ENCODE peak calls at places on chromosomes 11 and 22, in eight cellular contexts. V, B, M, P, G, H, X and W are unnamed samples.
A peak's percentile ranks its signal among the peaks of the same experiment; 100 is the strongest.

GRCh38 chr22:48920776-48921241 is 906.9 kb downstream of the BRD1 start:
- DNase-seq in G (no peak), X (no peak), M (no peak), H (peak; percentile 17), B (peak; percentile 17), V (no peak), P (no peak), W (no peak)

GRCh38 chr22:32617271-32617670 is 142.7 kb downstream of the FBXO7 start:
- DNase-seq in H (no peak), M (no peak), X (no peak), V (no peak), P (no peak), G (no peak), B (no peak), W (peak; percentile 17)

GRCh38 chr22:27420817-27421361 is 380.7 kb downstream of the MN1 start:
- DNase-seq in G (no peak), X (peak; percentile 10), B (no peak), H (peak; percentile 91), M (peak; percentile 63), P (no peak), V (peak; percentile 97), W (peak; percentile 92)

GRCh38 chr11:19698493-19699292 is 13.9 kb upstream of the NAV2 start:
- DNase-seq in M (no peak), P (no peak), X (no peak), V (peak; percentile 98), H (no peak), B (no peak), G (no peak), W (no peak)

GRCh38 chr11:117875397-117876048 is 935 bp downstream of the FXYD6 start:
- DNase-seq in B (no peak), P (no peak), M (no peak), X (peak; percentile 74), V (no peak), H (no peak), G (peak; percentile 18), W (no peak)

GRCh38 chr22:22508274-22509176 is at the start of gene ZNF280B:
- DNase-seq in X (peak; percentile 73), V (peak; percentile 71), H (peak; percentile 70), P (peak; percentile 82), G (peak; percentile 80), M (peak; percentile 33), B (peak; percentile 90), W (peak; percentile 5)

GRCh38 chr11:71153005-71153395 is 99.4 kb downstream of the SHANK2 start:
- DNase-seq in V (no peak), B (peak; percentile 29), X (no peak), G (no peak), P (no peak), H (no peak), M (no peak), W (no peak)

GRCh38 chr11:235180-235997 is 753 bp downstream of the SIRT3 start:
- DNase-seq in P (no peak), X (no peak), V (no peak), H (no peak), G (peak; percentile 82), M (no peak), B (no peak), W (no peak)

GRCh38 chr11:114684636-114685035 is 6.3 kb downstream of the NXPE2 start:
- DNase-seq in B (no peak), X (no peak), H (no peak), V (no peak), G (no peak), P (no peak), M (no peak), W (no peak)

GRCh38 chr22:35299217-35299716 is 427 bp upstream of the TOM1 start:
- DNase-seq in B (no peak), M (no peak), V (peak; percentile 44), X (no peak), H (no peak), G (no peak), P (no peak), W (no peak)

GRCh38 chr11:76263657-76264056 is 57.4 kb upstream of the WNT11 start:
- DNase-seq in H (no peak), P (no peak), M (no peak), V (no peak), X (no peak), G (no peak), B (no peak), W (no peak)

GRCh38 chr11:1667906-1668305 is 29.1 kb upstream of the KRTAP5-6 start:
- DNase-seq in M (no peak), P (no peak), V (no peak), G (no peak), X (no peak), B (no peak), H (no peak), W (no peak)

GRCh38 chr11:116696381-116696941 is 76.3 kb downstream of the BUD13 start:
- DNase-seq in G (no peak), M (no peak), P (no peak), V (peak; percentile 8), H (peak; percentile 9), X (peak; percentile 33), B (peak; percentile 94), W (no peak)

GRCh38 chr22:36236338-36237319 is 2.7 kb downstream of the APOL2 start:
- DNase-seq in M (no peak), P (no peak), G (no peak), V (no peak), H (no peak), X (no peak), B (peak; percentile 16), W (no peak)